ENCODE peak calls at places on chromosome 6, in seven cellular contexts. One of them, this sample, is unnamed.

GRCh38 chr6:168678588-168678987 is 237.6 kb downstream of the SMOC2 start:
- DNase-seq in brain microvascular endothelial cell: no peak
- DNase-seq in B cell: no peak
- DNase-seq in MCF 10A: no peak
- DNase-seq in mucosa of descending colon: no peak
- DNase-seq in GM12865: no peak
- DNase-seq in lower leg skin: no peak
- DNase-seq in this sample: no peak

GRCh38 chr6:51489133-51489532 is 598.3 kb downstream of the PKHD1 start:
- DNase-seq in brain microvascular endothelial cell: no peak
- DNase-seq in B cell: no peak
- DNase-seq in MCF 10A: peak; percentile 43
- DNase-seq in mucosa of descending colon: no peak
- DNase-seq in GM12865: no peak
- DNase-seq in lower leg skin: no peak
- DNase-seq in this sample: no peak

GRCh38 chr6:160270347-160270746 is 11.7 kb upstream of the SLC22A2 start:
- DNase-seq in brain microvascular endothelial cell: no peak
- DNase-seq in B cell: no peak
- DNase-seq in MCF 10A: no peak
- DNase-seq in mucosa of descending colon: no peak
- DNase-seq in GM12865: no peak
- DNase-seq in lower leg skin: no peak
- DNase-seq in this sample: no peak

GRCh38 chr6:126913658-126914057 is 204.8 kb upstream of the RSPO3 start:
- DNase-seq in brain microvascular endothelial cell: no peak
- DNase-seq in B cell: no peak
- DNase-seq in MCF 10A: no peak
- DNase-seq in mucosa of descending colon: no peak
- DNase-seq in GM12865: no peak
- DNase-seq in lower leg skin: no peak
- DNase-seq in this sample: no peak

GRCh38 chr6:152048921-152049320 is 241.4 kb downstream of the ESR1 start:
- DNase-seq in brain microvascular endothelial cell: no peak
- DNase-seq in B cell: no peak
- DNase-seq in MCF 10A: no peak
- DNase-seq in mucosa of descending colon: no peak
- DNase-seq in GM12865: no peak
- DNase-seq in lower leg skin: no peak
- DNase-seq in this sample: no peak

GRCh38 chr6:151216812-151217211 is 23.0 kb upstream of the AKAP12 start:
- DNase-seq in brain microvascular endothelial cell: no peak
- DNase-seq in B cell: no peak
- DNase-seq in MCF 10A: no peak
- DNase-seq in mucosa of descending colon: no peak
- DNase-seq in GM12865: no peak
- DNase-seq in lower leg skin: no peak
- DNase-seq in this sample: no peak

GRCh38 chr6:167779123-167779992 is 47.4 kb upstream of the AFDN start:
- DNase-seq in brain microvascular endothelial cell: no peak
- DNase-seq in B cell: no peak
- DNase-seq in MCF 10A: no peak
- DNase-seq in mucosa of descending colon: no peak
- DNase-seq in GM12865: no peak
- DNase-seq in lower leg skin: no peak
- DNase-seq in this sample: no peak

GRCh38 chr6:143556529-143556928 is 45.0 kb upstream of the FUCA2 start:
- DNase-seq in brain microvascular endothelial cell: peak; percentile 97
- DNase-seq in B cell: no peak
- DNase-seq in MCF 10A: no peak
- DNase-seq in mucosa of descending colon: no peak
- DNase-seq in GM12865: no peak
- DNase-seq in lower leg skin: no peak
- DNase-seq in this sample: no peak

GRCh38 chr6:143337201-143337949 is 113.1 kb downstream of the ADAT2 start:
- DNase-seq in brain microvascular endothelial cell: no peak
- DNase-seq in B cell: peak; percentile 11
- DNase-seq in MCF 10A: peak; percentile 93
- DNase-seq in mucosa of descending colon: peak; percentile 33
- DNase-seq in GM12865: peak; percentile 60
- DNase-seq in lower leg skin: peak; percentile 46
- DNase-seq in this sample: no peak

GRCh38 chr6:149961728-149962425 is 1.9 kb upstream of the ULBP1 start:
- DNase-seq in brain microvascular endothelial cell: no peak
- DNase-seq in B cell: peak; percentile 48
- DNase-seq in MCF 10A: peak; percentile 44
- DNase-seq in mucosa of descending colon: no peak
- DNase-seq in GM12865: peak; percentile 25
- DNase-seq in lower leg skin: no peak
- DNase-seq in this sample: no peak

GRCh38 chr6:97293198-97293696 is 10.2 kb upstream of the MMS22L start:
- DNase-seq in brain microvascular endothelial cell: no peak
- DNase-seq in B cell: no peak
- DNase-seq in MCF 10A: no peak
- DNase-seq in mucosa of descending colon: peak; percentile 5
- DNase-seq in GM12865: no peak
- DNase-seq in lower leg skin: no peak
- DNase-seq in this sample: no peak

GRCh38 chr6:159981591-159982245 is 12.8 kb downstream of the IGF2R start:
- DNase-seq in brain microvascular endothelial cell: peak; percentile 55
- DNase-seq in B cell: peak; percentile 77
- DNase-seq in MCF 10A: no peak
- DNase-seq in mucosa of descending colon: peak; percentile 53
- DNase-seq in GM12865: peak; percentile 91
- DNase-seq in lower leg skin: no peak
- DNase-seq in this sample: no peak

GRCh38 chr6:6676910-6677441 is 88.5 kb downstream of the LY86 start:
- DNase-seq in brain microvascular endothelial cell: peak; percentile 77
- DNase-seq in B cell: peak; percentile 65
- DNase-seq in MCF 10A: peak; percentile 88
- DNase-seq in mucosa of descending colon: peak; percentile 95
- DNase-seq in GM12865: peak; percentile 85
- DNase-seq in lower leg skin: peak; percentile 87
- DNase-seq in this sample: peak; percentile 51

GRCh38 chr6:14804444-14805210 is 441.2 kb upstream of the JARID2 start:
- DNase-seq in brain microvascular endothelial cell: peak; percentile 89
- DNase-seq in B cell: no peak
- DNase-seq in MCF 10A: peak; percentile 68
- DNase-seq in mucosa of descending colon: peak; percentile 94
- DNase-seq in GM12865: no peak
- DNase-seq in lower leg skin: peak; percentile 43
- DNase-seq in this sample: peak; percentile 51

GRCh38 chr6:138004423-138005287 is 102.6 kb downstream of the PERP start:
- DNase-seq in brain microvascular endothelial cell: peak; percentile 23
- DNase-seq in B cell: no peak
- DNase-seq in MCF 10A: peak; percentile 58
- DNase-seq in mucosa of descending colon: peak; percentile 69
- DNase-seq in GM12865: peak; percentile 53
- DNase-seq in lower leg skin: no peak
- DNase-seq in this sample: no peak

DNA sequence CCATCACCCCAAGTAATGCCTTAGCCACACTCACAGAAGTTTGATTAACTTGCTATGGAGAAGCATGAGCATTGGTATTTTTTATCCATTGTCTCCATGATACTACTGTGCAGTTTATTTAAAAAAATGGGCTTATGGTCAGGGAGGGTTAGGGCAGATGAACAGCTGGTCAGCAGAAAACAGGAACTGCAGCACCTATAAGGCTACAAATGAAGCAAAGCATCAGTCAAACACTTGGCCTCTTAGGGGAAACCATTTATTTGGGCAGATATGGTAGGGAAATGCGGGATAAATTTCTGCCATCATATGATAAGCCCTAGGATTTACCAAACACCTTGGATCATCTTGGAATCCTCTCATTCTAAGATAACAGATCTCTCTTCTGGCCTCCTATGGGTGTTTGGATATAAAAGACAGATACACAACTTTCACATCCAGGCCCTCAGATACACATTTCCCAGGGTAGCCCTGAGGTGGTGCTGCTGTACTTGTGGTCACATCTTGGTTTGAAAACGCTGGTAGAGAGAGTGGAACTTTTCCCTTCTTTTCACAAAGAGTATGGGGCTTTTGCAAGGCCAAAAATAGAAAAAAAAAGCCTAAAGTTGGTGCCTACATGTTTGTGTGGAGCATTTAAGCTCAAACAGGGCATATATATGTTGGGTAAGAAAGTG is 42.8 kb upstream of the AHI1 start:
- DNase-seq in brain microvascular endothelial cell: peak; percentile 54
- DNase-seq in B cell: no peak
- DNase-seq in MCF 10A: peak; percentile 29
- DNase-seq in mucosa of descending colon: no peak
- DNase-seq in GM12865: peak; percentile 15
- DNase-seq in lower leg skin: no peak
- DNase-seq in this sample: no peak
- TF ChIP-seq CTCF in brain microvascular endothelial cell: peak; percentile 59
- TF ChIP-seq CTCF in B cell: no peak
- TF ChIP-seq CTCF in MCF 10A: no peak
- TF ChIP-seq CTCF in mucosa of descending colon: no peak
- TF ChIP-seq CTCF in GM12865: peak; percentile 9
- TF ChIP-seq CTCF in lower leg skin: no peak
- TF ChIP-seq CTCF in this sample: peak; percentile 39

GRCh38 chr6:41452763-41453162 is 93.4 kb upstream of the FOXP4 start:
- DNase-seq in brain microvascular endothelial cell: no peak
- DNase-seq in B cell: no peak
- DNase-seq in MCF 10A: no peak
- DNase-seq in mucosa of descending colon: no peak
- DNase-seq in GM12865: no peak
- DNase-seq in lower leg skin: no peak
- DNase-seq in this sample: no peak

GRCh38 chr6:41450581-41450980 is 95.6 kb upstream of the FOXP4 start:
- DNase-seq in brain microvascular endothelial cell: no peak
- DNase-seq in B cell: no peak
- DNase-seq in MCF 10A: no peak
- DNase-seq in mucosa of descending colon: no peak
- DNase-seq in GM12865: no peak
- DNase-seq in lower leg skin: no peak
- DNase-seq in this sample: no peak

GRCh38 chr6:41453232-41453631 is 92.9 kb upstream of the FOXP4 start:
- DNase-seq in brain microvascular endothelial cell: no peak
- DNase-seq in B cell: no peak
- DNase-seq in MCF 10A: no peak
- DNase-seq in mucosa of descending colon: no peak
- DNase-seq in GM12865: no peak
- DNase-seq in lower leg skin: no peak
- DNase-seq in this sample: no peak

GRCh38 chr6:41451039-41451438 is 95.1 kb upstream of the FOXP4 start:
- DNase-seq in brain microvascular endothelial cell: no peak
- DNase-seq in B cell: no peak
- DNase-seq in MCF 10A: no peak
- DNase-seq in mucosa of descending colon: peak; percentile 35
- DNase-seq in GM12865: no peak
- DNase-seq in lower leg skin: no peak
- DNase-seq in this sample: no peak

DNA sequence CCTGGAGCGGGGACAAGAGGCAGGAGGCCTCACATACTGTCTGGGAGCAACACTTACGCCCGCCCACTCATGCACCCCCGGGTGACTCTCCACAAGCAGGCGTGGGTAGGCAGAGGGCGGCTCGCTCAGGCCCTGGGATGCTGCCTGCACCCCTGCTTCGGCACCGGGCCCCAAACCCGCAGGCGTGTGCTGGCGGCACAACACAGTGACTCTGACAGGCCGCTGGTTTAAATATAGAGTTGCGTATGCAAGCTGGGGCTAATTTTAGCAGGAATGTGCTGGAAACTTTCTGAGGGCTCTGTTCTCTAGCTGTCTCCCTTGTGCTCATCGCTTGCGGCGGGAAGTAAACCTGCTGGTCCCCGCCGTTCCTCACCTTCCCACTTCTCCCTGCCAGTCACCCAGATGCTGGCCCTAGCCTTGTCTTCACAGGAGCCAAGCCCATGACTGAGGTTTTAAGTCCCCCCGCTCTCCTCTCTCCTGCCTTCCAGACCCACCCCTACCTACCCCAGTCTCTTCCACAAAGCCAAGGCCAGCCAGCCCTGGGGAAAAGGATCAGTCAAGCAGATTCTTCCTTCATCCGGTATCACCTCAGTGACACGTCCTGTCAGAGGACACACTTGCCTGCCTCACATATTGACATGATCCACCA is 94.5 kb upstream of the FOXP4 start:
- DNase-seq in brain microvascular endothelial cell: no peak
- DNase-seq in B cell: no peak
- DNase-seq in MCF 10A: no peak
- DNase-seq in mucosa of descending colon: no peak
- DNase-seq in GM12865: no peak
- DNase-seq in lower leg skin: no peak
- DNase-seq in this sample: no peak
- TF ChIP-seq CTCF in brain microvascular endothelial cell: no peak
- TF ChIP-seq CTCF in B cell: no peak
- TF ChIP-seq CTCF in MCF 10A: no peak
- TF ChIP-seq CTCF in mucosa of descending colon: no peak
- TF ChIP-seq CTCF in GM12865: no peak
- TF ChIP-seq CTCF in lower leg skin: no peak
- TF ChIP-seq CTCF in this sample: no peak

DNA sequence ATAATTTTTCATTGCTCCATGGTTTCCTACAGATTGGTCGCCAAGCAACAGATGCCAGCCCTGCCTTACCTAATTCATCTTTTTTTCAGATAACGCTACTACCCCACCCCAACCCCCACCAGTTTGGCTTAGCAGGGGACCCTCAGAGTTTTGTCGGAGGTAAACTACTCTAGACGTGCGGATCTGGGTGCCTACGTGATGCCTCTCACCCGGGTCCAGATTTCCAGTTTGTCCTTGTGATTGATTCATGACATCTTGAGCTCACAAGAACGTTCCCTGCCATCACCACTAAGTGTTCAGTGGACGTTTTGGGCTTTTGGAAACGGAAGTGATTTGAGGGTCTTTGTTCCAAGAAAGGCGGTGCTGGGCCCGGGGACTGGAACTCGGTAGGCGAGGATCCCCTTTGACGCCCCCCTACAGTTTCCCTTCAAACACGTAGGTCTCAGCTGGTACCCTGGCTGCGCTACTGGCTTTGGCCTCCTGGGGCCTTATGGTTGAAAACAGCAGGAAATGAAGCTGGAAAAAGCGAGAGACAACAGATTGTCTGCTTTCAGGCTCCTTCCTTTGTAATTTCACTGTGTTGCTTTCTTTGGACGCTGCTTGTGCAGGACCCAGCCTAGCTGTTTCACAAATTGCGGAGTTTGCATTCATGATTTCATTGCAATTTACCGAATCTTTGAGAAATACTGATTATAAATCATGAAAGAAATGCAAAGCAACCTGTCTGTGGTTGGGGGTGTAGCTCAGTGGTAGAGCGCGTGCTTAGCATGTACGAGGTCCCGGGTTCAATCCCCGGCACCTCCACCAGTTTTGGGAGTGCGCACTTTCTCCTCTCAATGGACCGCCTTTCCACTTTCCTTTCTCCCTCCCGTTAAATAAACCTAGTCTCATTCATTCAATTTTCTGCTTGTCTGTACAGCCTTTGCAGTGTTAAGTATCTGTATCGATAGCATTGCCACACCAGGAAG is 81.0 kb downstream of the GPX5 start:
- DNase-seq in brain microvascular endothelial cell: peak; percentile 84
- DNase-seq in B cell: no peak
- DNase-seq in MCF 10A: peak; percentile 78
- DNase-seq in mucosa of descending colon: peak; percentile 4
- DNase-seq in GM12865: peak; percentile 75
- DNase-seq in lower leg skin: no peak
- DNase-seq in this sample: peak; percentile 42
- TF ChIP-seq CTCF in brain microvascular endothelial cell: peak; percentile 71
- TF ChIP-seq CTCF in B cell: no peak
- TF ChIP-seq CTCF in MCF 10A: peak; percentile 54
- TF ChIP-seq CTCF in mucosa of descending colon: no peak
- TF ChIP-seq CTCF in GM12865: peak; percentile 29
- TF ChIP-seq CTCF in lower leg skin: no peak
- TF ChIP-seq CTCF in this sample: peak; percentile 24

GRCh38 chr6:112502348-112503130 is 155.4 kb downstream of the RFPL4B start:
- DNase-seq in brain microvascular endothelial cell: no peak
- DNase-seq in B cell: no peak
- DNase-seq in MCF 10A: peak; percentile 5
- DNase-seq in mucosa of descending colon: no peak
- DNase-seq in GM12865: no peak
- DNase-seq in lower leg skin: no peak
- DNase-seq in this sample: no peak
- TF ChIP-seq CTCF in brain microvascular endothelial cell: peak; percentile 41
- TF ChIP-seq CTCF in B cell: no peak
- TF ChIP-seq CTCF in MCF 10A: peak; percentile 37
- TF ChIP-seq CTCF in mucosa of descending colon: no peak
- TF ChIP-seq CTCF in GM12865: no peak
- TF ChIP-seq CTCF in lower leg skin: no peak
- TF ChIP-seq CTCF in this sample: peak; percentile 40